ENCODE peak calls at places on chromosomes 1 and 21, in seven cellular contexts. One of them, this sample, is unnamed.

GRCh38 chr1:18373882-18374493 is 106.7 kb upstream of the KLHDC7A start:
- DNase-seq in heart right ventricle: no peak
- DNase-seq in A549: no peak
- DNase-seq in keratinocyte: no peak
- DNase-seq in neural progenitor cell: peak; percentile 75
- DNase-seq in ovary: no peak
- DNase-seq in OCI-LY7: peak; percentile 26
- DNase-seq in this sample: no peak

GRCh38 chr1:225835752-225836151 is 25.8 kb downstream of the EPHX1 start:
- DNase-seq in ovary: peak; percentile 84
- DNase-seq in heart right ventricle: peak; percentile 63
- DNase-seq in A549: no peak
- DNase-seq in neural progenitor cell: no peak
- DNase-seq in OCI-LY7: no peak
- DNase-seq in keratinocyte: no peak
- DNase-seq in this sample: no peak

GRCh38 chr1:1360511-1361169 is 2.3 kb upstream of the MXRA8 start:
- DNase-seq in heart right ventricle: peak; percentile 62
- DNase-seq in keratinocyte: no peak
- DNase-seq in A549: peak; percentile 41
- DNase-seq in ovary: peak; percentile 42
- DNase-seq in OCI-LY7: no peak
- DNase-seq in neural progenitor cell: peak; percentile 71
- DNase-seq in this sample: no peak

GRCh38 chr21:42653492-42654061 is at the start of gene PDE9A:
- DNase-seq in heart right ventricle: no peak
- DNase-seq in A549: no peak
- DNase-seq in neural progenitor cell: peak; percentile 94
- DNase-seq in ovary: peak; percentile 29
- DNase-seq in OCI-LY7: peak; percentile 51
- DNase-seq in keratinocyte: no peak
- DNase-seq in this sample: no peak

GRCh38 chr1:63779872-63780271 is 6.1 kb downstream of the ROR1 start:
- DNase-seq in ovary: no peak
- DNase-seq in keratinocyte: no peak
- DNase-seq in A549: no peak
- DNase-seq in OCI-LY7: no peak
- DNase-seq in heart right ventricle: no peak
- DNase-seq in neural progenitor cell: no peak
- DNase-seq in this sample: no peak

GRCh38 chr1:78465143-78465542 is 25.6 kb upstream of the PTGFR start:
- DNase-seq in heart right ventricle: no peak
- DNase-seq in ovary: no peak
- DNase-seq in OCI-LY7: no peak
- DNase-seq in keratinocyte: no peak
- DNase-seq in neural progenitor cell: no peak
- DNase-seq in A549: no peak
- DNase-seq in this sample: no peak

GRCh38 chr1:245225267-245225666 is 70.5 kb downstream of the KIF26B start:
- DNase-seq in ovary: no peak
- DNase-seq in OCI-LY7: no peak
- DNase-seq in neural progenitor cell: peak; percentile 39
- DNase-seq in A549: no peak
- DNase-seq in keratinocyte: no peak
- DNase-seq in heart right ventricle: no peak
- DNase-seq in this sample: no peak

GRCh38 chr21:37484535-37485474 is 118.2 kb downstream of the DYRK1A start:
- DNase-seq in neural progenitor cell: no peak
- DNase-seq in heart right ventricle: no peak
- DNase-seq in keratinocyte: no peak
- DNase-seq in ovary: no peak
- DNase-seq in A549: no peak
- DNase-seq in OCI-LY7: no peak
- DNase-seq in this sample: no peak

GRCh38 chr21:36647279-36648093 is 51.4 kb upstream of the SIM2 start:
- DNase-seq in keratinocyte: no peak
- DNase-seq in heart right ventricle: peak; percentile 8
- DNase-seq in OCI-LY7: no peak
- DNase-seq in neural progenitor cell: peak; percentile 45
- DNase-seq in ovary: no peak
- DNase-seq in A549: peak; percentile 35
- DNase-seq in this sample: no peak

GRCh38 chr21:43278359-43278758 is 109.6 kb downstream of the CRYAA start:
- DNase-seq in heart right ventricle: no peak
- DNase-seq in neural progenitor cell: no peak
- DNase-seq in OCI-LY7: no peak
- DNase-seq in keratinocyte: no peak
- DNase-seq in A549: no peak
- DNase-seq in ovary: no peak
- DNase-seq in this sample: no peak

GRCh38 chr1:71157151-71157550 is 76.3 kb upstream of the ZRANB2 start:
- DNase-seq in heart right ventricle: no peak
- DNase-seq in OCI-LY7: no peak
- DNase-seq in keratinocyte: no peak
- DNase-seq in neural progenitor cell: no peak
- DNase-seq in A549: no peak
- DNase-seq in ovary: no peak
- DNase-seq in this sample: no peak

GRCh38 chr1:245124241-245124640 is 30.5 kb upstream of the KIF26B start:
- DNase-seq in neural progenitor cell: no peak
- DNase-seq in ovary: no peak
- DNase-seq in heart right ventricle: no peak
- DNase-seq in A549: no peak
- DNase-seq in OCI-LY7: no peak
- DNase-seq in keratinocyte: no peak
- DNase-seq in this sample: no peak

GRCh38 chr1:211842518-211842917 is 12.0 kb upstream of the LPGAT1 start:
- DNase-seq in neural progenitor cell: no peak
- DNase-seq in heart right ventricle: no peak
- DNase-seq in ovary: no peak
- DNase-seq in OCI-LY7: no peak
- DNase-seq in A549: no peak
- DNase-seq in keratinocyte: no peak
- DNase-seq in this sample: no peak

GRCh38 chr1:226995966-226996332 is 55.9 kb downstream of the COQ8A start:
- DNase-seq in ovary: no peak
- DNase-seq in A549: no peak
- DNase-seq in keratinocyte: no peak
- DNase-seq in heart right ventricle: no peak
- DNase-seq in OCI-LY7: no peak
- DNase-seq in neural progenitor cell: peak; percentile 57
- DNase-seq in this sample: no peak

GRCh38 chr1:18137759-18138345 is 30.3 kb downstream of the IGSF21 start:
- DNase-seq in keratinocyte: no peak
- DNase-seq in ovary: no peak
- DNase-seq in OCI-LY7: no peak
- DNase-seq in A549: no peak
- DNase-seq in neural progenitor cell: no peak
- DNase-seq in heart right ventricle: no peak
- DNase-seq in this sample: no peak

GRCh38 chr1:209199371-209199770 is 384.1 kb upstream of the CAMK1G start:
- DNase-seq in keratinocyte: no peak
- DNase-seq in heart right ventricle: no peak
- DNase-seq in OCI-LY7: no peak
- DNase-seq in ovary: no peak
- DNase-seq in neural progenitor cell: peak; percentile 13
- DNase-seq in A549: no peak
- DNase-seq in this sample: no peak

GRCh38 chr21:27693376-27693775 is 726.5 kb upstream of the ADAMTS5 start:
- DNase-seq in A549: no peak
- DNase-seq in neural progenitor cell: no peak
- DNase-seq in ovary: no peak
- DNase-seq in heart right ventricle: no peak
- DNase-seq in keratinocyte: peak; percentile 68
- DNase-seq in OCI-LY7: no peak
- DNase-seq in this sample: no peak

DNA sequence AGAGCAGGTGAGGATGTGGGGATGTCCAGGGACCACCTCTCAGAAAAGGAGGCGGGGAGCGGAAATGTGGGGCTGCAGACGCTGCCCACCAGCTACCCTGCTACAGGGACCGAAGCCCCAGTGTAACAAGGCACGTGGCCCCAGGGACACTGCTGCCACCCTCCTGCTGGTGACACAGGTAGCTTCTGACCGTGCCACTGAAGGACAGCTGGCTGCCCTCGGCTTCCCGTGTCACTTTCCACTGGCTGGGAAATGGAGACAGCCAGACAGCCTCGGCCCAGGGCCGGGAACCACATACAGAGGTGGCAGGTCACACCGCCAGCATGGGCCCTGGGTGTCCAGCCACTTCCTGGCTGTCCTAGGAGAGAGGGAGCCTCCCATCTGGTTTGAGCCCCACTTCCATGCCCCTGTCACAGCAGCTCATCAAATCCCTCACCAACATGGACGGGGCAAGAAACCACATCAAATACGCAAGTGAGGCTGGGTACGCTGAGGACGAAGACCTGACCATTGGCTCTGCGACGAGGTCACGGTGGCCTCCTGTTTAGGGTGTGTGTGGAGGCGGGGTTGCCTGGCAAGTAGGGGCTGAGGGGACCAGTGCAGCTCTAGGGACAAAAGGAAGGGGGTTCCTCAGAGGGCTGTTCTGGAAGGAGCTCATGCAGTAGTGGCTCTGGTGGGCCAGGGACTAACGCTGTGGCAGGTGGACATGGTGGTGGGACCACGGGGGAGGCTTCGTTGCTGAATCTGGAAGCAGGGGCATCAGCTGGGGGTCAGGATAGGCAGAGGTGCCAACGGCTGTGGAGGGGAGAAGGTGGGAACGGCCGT is 5.0 kb downstream of the PEX10 start:
- DNase-seq in heart right ventricle: no peak
- DNase-seq in A549: no peak
- DNase-seq in ovary: no peak
- DNase-seq in neural progenitor cell: no peak
- DNase-seq in OCI-LY7: no peak
- DNase-seq in keratinocyte: no peak
- DNase-seq in this sample: no peak
- H3K27ac ChIP-seq in heart right ventricle: peak overlapping the region; percentile 20
- H3K27ac ChIP-seq in A549: no peak overlapping the region
- H3K27ac ChIP-seq in ovary: no peak overlapping the region
- H3K27ac ChIP-seq in neural progenitor cell: no peak overlapping the region
- H3K27ac ChIP-seq in OCI-LY7: no peak overlapping the region
- H3K27ac ChIP-seq in keratinocyte: no peak overlapping the region
- H3K27ac ChIP-seq in this sample: no peak overlapping the region

GRCh38 chr1:44447051-44447806 is 42.2 kb downstream of the RNF220 start:
- DNase-seq in OCI-LY7: no peak
- DNase-seq in neural progenitor cell: no peak
- DNase-seq in keratinocyte: no peak
- DNase-seq in ovary: no peak
- DNase-seq in A549: no peak
- DNase-seq in heart right ventricle: no peak
- DNase-seq in this sample: no peak
- H3K27ac ChIP-seq in OCI-LY7: no peak overlapping the region
- H3K27ac ChIP-seq in neural progenitor cell: no peak overlapping the region
- H3K27ac ChIP-seq in keratinocyte: no peak overlapping the region
- H3K27ac ChIP-seq in ovary: no peak overlapping the region
- H3K27ac ChIP-seq in A549: no peak overlapping the region
- H3K27ac ChIP-seq in heart right ventricle: no peak overlapping the region
- H3K27ac ChIP-seq in this sample: no peak overlapping the region

DNA sequence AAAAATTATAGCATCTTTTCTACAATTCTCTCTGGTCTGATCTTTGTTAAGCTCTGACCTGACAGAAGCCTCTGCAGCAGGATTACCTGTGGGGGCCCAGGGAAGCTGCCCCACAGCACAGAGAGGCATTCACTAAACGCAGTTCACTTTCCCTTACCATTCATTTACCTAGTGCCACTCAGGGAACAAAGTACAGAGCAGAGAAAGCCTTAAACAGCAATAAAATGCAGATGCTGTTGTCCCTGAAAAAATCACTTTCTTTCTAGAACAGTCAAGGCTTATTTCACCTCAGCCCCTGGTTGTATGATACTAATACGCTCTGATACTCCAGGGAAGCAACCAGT is 54.0 kb upstream of the CNN3 start:
- DNase-seq in A549: no peak
- DNase-seq in keratinocyte: no peak
- DNase-seq in heart right ventricle: no peak
- DNase-seq in OCI-LY7: no peak
- DNase-seq in neural progenitor cell: no peak
- DNase-seq in ovary: no peak
- DNase-seq in this sample: no peak
- H3K27ac ChIP-seq in A549: no peak overlapping the region
- H3K27ac ChIP-seq in keratinocyte: no peak overlapping the region
- H3K27ac ChIP-seq in heart right ventricle: peak overlapping the region; percentile 59
- H3K27ac ChIP-seq in OCI-LY7: no peak overlapping the region
- H3K27ac ChIP-seq in neural progenitor cell: no peak overlapping the region
- H3K27ac ChIP-seq in ovary: no peak overlapping the region
- H3K27ac ChIP-seq in this sample: no peak overlapping the region

GRCh38 chr1:67058242-67058641 is 4.3 kb upstream of the SLC35D1 start:
- DNase-seq in OCI-LY7: no peak
- DNase-seq in heart right ventricle: no peak
- DNase-seq in A549: no peak
- DNase-seq in ovary: no peak
- DNase-seq in neural progenitor cell: peak; percentile 16
- DNase-seq in keratinocyte: no peak
- DNase-seq in this sample: no peak

GRCh38 chr1:67058761-67059160 is 4.8 kb upstream of the SLC35D1 start:
- DNase-seq in heart right ventricle: no peak
- DNase-seq in OCI-LY7: no peak
- DNase-seq in ovary: no peak
- DNase-seq in A549: no peak
- DNase-seq in neural progenitor cell: no peak
- DNase-seq in keratinocyte: no peak
- DNase-seq in this sample: no peak

GRCh38 chr1:67053535-67053784 is 488 bp downstream of the SLC35D1 start:
- DNase-seq in ovary: peak; percentile 57
- DNase-seq in heart right ventricle: peak; percentile 59
- DNase-seq in keratinocyte: no peak
- DNase-seq in OCI-LY7: no peak
- DNase-seq in A549: no peak
- DNase-seq in neural progenitor cell: peak; percentile 68
- DNase-seq in this sample: peak; percentile 49

GRCh38 chr1:67053785-67054759 is at the start of gene SLC35D1:
- DNase-seq in OCI-LY7: peak; percentile 91
- DNase-seq in keratinocyte: peak; percentile 2
- DNase-seq in heart right ventricle: peak; percentile 70
- DNase-seq in neural progenitor cell: peak; percentile 94
- DNase-seq in ovary: peak; percentile 69
- DNase-seq in A549: peak; percentile 69
- DNase-seq in this sample: peak; percentile 82

DNA sequence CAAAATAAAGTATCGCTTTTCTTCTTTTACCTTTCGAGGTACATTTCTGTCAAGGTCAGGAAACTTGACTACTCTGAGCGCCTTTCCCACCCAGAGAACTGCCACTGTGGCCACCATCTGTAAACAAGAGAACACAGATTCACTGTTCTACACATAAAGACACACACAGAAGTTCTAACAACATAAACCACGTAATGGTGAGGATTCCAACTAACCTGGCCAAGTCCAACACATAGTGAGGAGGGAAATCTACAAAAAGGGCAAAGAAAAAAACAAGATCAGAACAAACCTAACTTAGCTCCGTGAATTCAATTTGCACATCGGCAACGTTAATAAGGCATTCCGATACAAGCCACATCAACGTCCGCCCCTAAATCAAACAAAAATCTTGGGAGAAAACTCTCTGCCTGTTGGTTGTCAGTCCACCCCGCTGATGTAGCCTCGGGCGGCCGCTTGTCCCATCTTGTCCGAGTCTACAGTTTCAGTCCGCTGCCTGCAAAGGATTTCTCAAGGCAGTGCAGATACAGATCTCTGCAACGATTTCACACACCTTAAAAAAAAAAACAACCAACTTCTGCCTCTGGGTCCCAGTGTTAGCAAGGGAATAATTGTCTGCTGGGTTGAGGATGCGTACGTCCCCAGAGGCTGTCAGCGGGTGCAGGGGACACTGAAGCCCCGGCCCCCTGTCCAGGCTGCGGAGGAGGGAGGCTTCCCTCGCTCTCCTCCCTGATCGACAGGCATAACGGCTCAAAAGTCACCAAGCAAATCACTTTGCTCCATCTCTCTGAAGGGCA is 1.0 kb downstream of the SLC35D1 start:
- DNase-seq in ovary: peak; percentile 14
- DNase-seq in keratinocyte: peak; percentile 13
- DNase-seq in heart right ventricle: peak; percentile 17
- DNase-seq in A549: peak; percentile 15
- DNase-seq in neural progenitor cell: peak; percentile 51
- DNase-seq in OCI-LY7: peak; percentile 44
- DNase-seq in this sample: peak; percentile 53
- H3K27ac ChIP-seq in ovary: peak overlapping the region; percentile 97
- H3K27ac ChIP-seq in keratinocyte: peak overlapping the region; percentile 69
- H3K27ac ChIP-seq in heart right ventricle: peak overlapping the region; percentile 97
- H3K27ac ChIP-seq in A549: peak overlapping the region; percentile 86
- H3K27ac ChIP-seq in neural progenitor cell: no peak overlapping the region
- H3K27ac ChIP-seq in OCI-LY7: peak overlapping the region; percentile 76
- H3K27ac ChIP-seq in this sample: peak overlapping the region; percentile 82

This sample was measured in caudate nucleus.